ENCODE peak calls at places on chromosomes 5 and 9, in nine cellular contexts. K is GM23248; N is MCF 10A; F is A549; Q is stimulated activated CD8-positive, alpha-beta memory T cell treated with anti-CD3 and anti-CD28 coated beads, Interleukin-7, amount 100 ng/mL, for 1 hour; D is neural crest cell; B is activated T-helper 1 cell treated with anti-CD3 and anti-CD28 coated beads, Interleukin-12 subunit alpha, Interleukin-12 subunit beta, Interleukin-2, Interleukin-4 antibody, amounts not matched to agents 30 ng/mL and 10 ng/mL and 1 ng/mL, durations not matched to agents 14 hours and 24 hours and 36 hours; I is heart right ventricle; Y is colonic mucosa. C is an unnamed sample.

GRCh38 chr9:78312125-78312524 is 15.2 kb downstream of the PSAT1 start:
- DNase-seq in D (no peak), B (no peak), F (no peak), I (no peak), Q (no peak), Y (no peak), N (no peak), K (no peak), C (no peak)

GRCh38 chr5:56648460-56649034 is 166.8 kb upstream of the MAP3K1 start:
- DNase-seq in D (no peak), K (no peak), B (no peak), I (no peak), Q (no peak), N (no peak), Y (no peak), F (no peak), C (no peak)

GRCh38 chr5:28516657-28517175 is 1478.3 kb upstream of the CDH9 start:
- DNase-seq in I (no peak), K (no peak), D (no peak), N (no peak), B (no peak), F (no peak), Y (no peak), Q (no peak), C (no peak)

GRCh38 chr5:164563370-164563769 is 1058.0 kb downstream of the MAT2B start:
- DNase-seq in K (no peak), Y (no peak), I (no peak), N (no peak), B (no peak), Q (no peak), D (no peak), F (no peak), C (no peak)

GRCh38 chr5:17315710-17316221 is 98.3 kb downstream of the BASP1 start:
- DNase-seq in Y (no peak), D (no peak), K (peak), N (peak), B (no peak), I (no peak), F (no peak), Q (no peak), C (no peak)

GRCh38 chr5:94240616-94241287 is 377.7 kb downstream of the KIAA0825 start:
- DNase-seq in I (no peak), K (peak), N (peak), Y (no peak), D (no peak), F (no peak), Q (no peak), B (no peak), C (no peak)

GRCh38 chr5:103232393-103232999 is 26.1 kb upstream of the MACIR start:
- DNase-seq in B (no peak), N (peak), K (peak), I (no peak), Q (no peak), F (peak), Y (no peak), D (no peak), C (no peak)

GRCh38 chr5:148988328-148988727 is 74.5 kb downstream of the SH3TC2 start:
- DNase-seq in Q (no peak), N (no peak), I (no peak), D (no peak), Y (no peak), K (peak), F (no peak), B (no peak), C (no peak)

GRCh38 chr9:8816361-8816760 is 1016.8 kb upstream of the DMAC1 start:
- DNase-seq in D (peak), F (no peak), K (no peak), B (no peak), Y (no peak), Q (no peak), N (no peak), I (no peak), C (no peak)

GRCh38 chr5:169599451-169599850 is 15.9 kb downstream of the SPDL1 start:
- DNase-seq in N (no peak), B (no peak), K (no peak), Q (no peak), F (no peak), Y (no peak), I (no peak), D (no peak), C (no peak)

GRCh38 chr9:83061036-83061435 is 1.9 kb downstream of the RASEF start:
- DNase-seq in N (peak), B (no peak), Q (no peak), D (no peak), K (peak), F (peak), Y (peak), I (no peak), C (no peak)

GRCh38 chr5:2896371-2897275 is 145.1 kb upstream of the IRX2 start:
- DNase-seq in I (no peak), N (no peak), F (no peak), K (no peak), Q (no peak), D (no peak), Y (no peak), B (no peak), C (no peak)

GRCh38 chr9:18668944-18669343 is 195.0 kb downstream of the ADAMTSL1 start:
- DNase-seq in N (peak), Y (no peak), Q (no peak), K (no peak), D (no peak), B (no peak), I (no peak), F (no peak), C (no peak)

GRCh38 chr5:9168791-9169611 is 376.9 kb downstream of the SEMA5A start:
- DNase-seq in D (no peak), Y (no peak), I (no peak), F (no peak), N (peak), B (no peak), K (no peak), Q (no peak), C (no peak)

GRCh38 chr9:6355728-6356127 is 27.6 kb downstream of the TPD52L3 start:
- DNase-seq in I (no peak), Q (no peak), B (no peak), K (peak), F (no peak), Y (no peak), N (peak), D (no peak), C (no peak)

GRCh38 chr9:93968451-93969327 is 13.5 kb upstream of the BARX1 start:
- DNase-seq in Q (no peak), D (no peak), I (no peak), K (no peak), N (no peak), F (no peak), Y (peak), B (no peak), C (no peak)

GRCh38 chr9:18437315-18438200 is 36.4 kb upstream of the ADAMTSL1 start:
- DNase-seq in F (no peak), I (peak), D (no peak), K (peak), B (no peak), Q (no peak), Y (no peak), N (no peak), C (no peak)

GRCh38 chr9:16158063-16158462 is 605.2 kb downstream of the CCDC171 start:
- DNase-seq in N (no peak), B (no peak), D (no peak), I (no peak), K (no peak), F (no peak), Q (no peak), Y (no peak), C (no peak)

GRCh38 chr5:113056988-113057387 is 80.4 kb downstream of the DCP2 start:
- DNase-seq in I (no peak), N (no peak), D (no peak), Y (no peak), B (no peak), Q (no peak), F (no peak), K (no peak), C (no peak)

GRCh38 chr9:133057006-133057405 is 4.8 kb upstream of the CEL start:
- DNase-seq in N (no peak), F (no peak), Q (no peak), K (no peak), D (no peak), B (peak), Y (no peak), I (no peak), C (no peak)